ENCODE peak calls at places on chromosomes 5 and 9, in five cellular contexts. I is neural progenitor cell, A is mammary epithelial cell, G is osteoblast, Z is hepatocyte. S is an unnamed sample.

GRCh38 chr9:134293576-134294227 is 32.6 kb upstream of the RXRA start:
- DNase-seq in A (no peak), G (peak; percentile 89), Z (peak; percentile 35), I (no peak), S (no peak)

GRCh38 chr5:33933723-33934544 is 2.3 kb upstream of the RXFP3 start:
- DNase-seq in Z (no peak), I (no peak), A (no peak), G (peak; percentile 83), S (peak; percentile 19)

GRCh38 chr9:98869866-98870265 is 62.4 kb downstream of the GALNT12 start:
- DNase-seq in G (no peak), I (no peak), A (no peak), Z (no peak), S (no peak)

GRCh38 chr5:90356612-90357011 is 52.9 kb downstream of the CETN3 start:
- DNase-seq in I (no peak), Z (no peak), A (no peak), G (no peak), S (no peak)

GRCh38 chr5:149345892-149346222 is 558 bp downstream of the GRPEL2 start:
- DNase-seq in Z (peak; percentile 44), I (peak; percentile 31), A (no peak), G (no peak), S (peak; percentile 51)

GRCh38 chr9:107226431-107226830 is 56.6 kb upstream of the RAD23B start:
- DNase-seq in G (peak; percentile 45), I (no peak), Z (no peak), A (no peak), S (no peak)

GRCh38 chr9:12813960-12814876 is 39.4 kb downstream of the LURAP1L start:
- DNase-seq in A (peak; percentile 99), G (peak; percentile 88), Z (peak; percentile 89), I (no peak), S (peak; percentile 96)

GRCh38 chr5:179153921-179154345 is 93.8 kb downstream of the ZNF354C start:
- DNase-seq in Z (no peak), I (no peak), A (no peak), G (peak; percentile 19), S (no peak)

GRCh38 chr5:107459637-107460036 is 211.1 kb downstream of the EFNA5 start:
- DNase-seq in Z (no peak), G (no peak), I (no peak), A (no peak), S (no peak)

GRCh38 chr5:88939300-88939699 is 56.3 kb upstream of the MEF2C start:
- DNase-seq in A (no peak), Z (no peak), I (no peak), G (no peak), S (no peak)
- H3K27ac ChIP-seq in A (no peak overlapping the region), Z (no peak overlapping the region), I (no peak overlapping the region), G (no peak overlapping the region), S (no peak overlapping the region)

GRCh38 chr9:125574136-125574877 is 132.7 kb downstream of the MAPKAP1 start:
- DNase-seq in G (no peak), I (no peak), A (no peak), Z (no peak), S (no peak)
- H3K9me3 ChIP-seq in G (no peaks in the 10 kb centered on the region), I (peaks cover 25% of the 10 kb centered on the region), A (no peaks in the 10 kb centered on the region), Z (peaks cover 16% of the 10 kb centered on the region), S (peaks cover 3% of the 10 kb centered on the region)

DNA sequence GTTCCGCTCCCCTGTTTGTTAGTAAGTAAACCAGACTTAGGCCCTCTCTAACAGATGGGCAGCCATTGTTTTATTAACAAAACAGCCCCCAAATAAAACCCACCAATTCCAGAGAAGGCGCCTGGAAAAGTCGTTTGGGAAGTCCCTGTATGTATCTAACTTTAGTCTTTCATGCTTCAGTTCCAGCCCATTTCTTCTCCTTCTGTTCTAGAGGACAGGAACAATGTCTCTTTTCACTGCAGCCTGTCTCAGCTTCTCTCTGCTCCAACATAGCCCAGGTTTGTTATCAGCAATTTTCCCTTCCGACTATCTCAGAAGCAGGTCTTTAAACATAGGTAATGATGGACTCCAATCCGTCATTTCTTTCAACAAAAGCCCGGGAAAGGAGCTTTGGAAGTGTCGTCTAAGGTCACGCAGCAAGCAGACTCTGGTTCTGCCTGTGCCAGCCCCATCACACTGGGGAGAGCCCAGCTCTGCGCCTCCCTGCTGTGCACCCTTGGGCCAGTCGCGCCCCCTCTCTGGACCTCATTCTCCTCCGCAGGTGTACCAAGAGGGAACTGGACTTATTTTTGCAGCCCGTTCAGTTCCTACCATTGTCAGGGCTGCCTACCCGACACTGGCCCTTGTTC is 9.6 kb upstream of the AKNA start:
- DNase-seq in Z (peak; percentile 39), A (no peak), I (no peak), G (peak; percentile 65), S (no peak)
- H2AFZ ChIP-seq in Z (peak overlapping the region; percentile 78), A (peak overlapping the region; percentile 93), I (peak overlapping the region; percentile 52), G (peak overlapping the region; percentile 77), S (peak overlapping the region; percentile 85)

DNA sequence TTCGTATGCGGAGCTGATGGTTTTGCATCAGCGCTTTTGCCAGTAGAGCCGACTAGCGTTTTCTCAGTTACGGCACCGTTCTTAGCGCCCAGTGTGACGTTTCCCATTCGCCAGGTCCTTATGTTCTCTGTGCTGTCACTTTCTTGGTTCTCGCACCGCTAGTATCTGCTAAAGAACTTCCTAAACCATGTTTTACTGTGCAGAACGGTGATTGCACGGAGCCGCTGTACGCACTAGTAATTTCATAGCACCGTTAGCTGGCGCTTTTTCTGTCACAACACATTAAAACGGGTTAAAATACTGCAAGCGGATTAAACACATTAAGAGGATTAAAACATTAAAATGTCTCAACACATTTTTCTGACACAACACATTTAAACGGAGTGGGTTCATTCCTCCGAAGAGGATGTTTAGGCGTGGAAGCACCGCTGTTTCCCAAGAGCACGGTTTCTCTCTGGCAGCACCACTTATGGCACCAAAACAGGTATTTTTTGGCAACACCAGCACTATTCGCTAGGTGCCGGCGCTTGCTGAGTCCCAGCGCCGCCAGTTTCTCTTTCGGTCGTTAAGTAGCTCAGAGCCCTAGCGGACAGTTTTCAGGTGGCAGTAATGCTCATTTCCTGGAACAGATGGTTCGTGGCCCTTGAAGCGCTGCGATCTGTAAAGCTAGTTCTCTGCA is 20.4 kb downstream of the ANXA2R start:
- DNase-seq in G (peak; percentile 83), A (no peak), I (peak; percentile 89), Z (peak; percentile 85), S (peak; percentile 83)
- H3K27ac ChIP-seq in G (peak overlapping the region; percentile 98), A (no peak overlapping the region), I (no peak overlapping the region), Z (peak overlapping the region; percentile 93), S (no peak overlapping the region)

GRCh38 chr9:138078846-138079245 is 201.3 kb downstream of the CACNA1B start:
- DNase-seq in I (no peak), G (no peak), Z (no peak), A (no peak), S (no peak)
- H3K9me3 ChIP-seq in I (no peaks in the 10 kb centered on the region), G (no peaks in the 10 kb centered on the region), Z (no peaks in the 10 kb centered on the region), A (peaks cover 23% of the 10 kb centered on the region), S (no peaks in the 10 kb centered on the region)

GRCh38 chr9:121183666-121184423 is 17.8 kb downstream of the RAB14 start:
- DNase-seq in I (no peak), A (no peak), G (no peak), Z (no peak), S (no peak)
- H2AFZ ChIP-seq in I (no peak overlapping the region), A (no peak overlapping the region), G (no peak overlapping the region), Z (no peak overlapping the region), S (no peak overlapping the region)

DNA sequence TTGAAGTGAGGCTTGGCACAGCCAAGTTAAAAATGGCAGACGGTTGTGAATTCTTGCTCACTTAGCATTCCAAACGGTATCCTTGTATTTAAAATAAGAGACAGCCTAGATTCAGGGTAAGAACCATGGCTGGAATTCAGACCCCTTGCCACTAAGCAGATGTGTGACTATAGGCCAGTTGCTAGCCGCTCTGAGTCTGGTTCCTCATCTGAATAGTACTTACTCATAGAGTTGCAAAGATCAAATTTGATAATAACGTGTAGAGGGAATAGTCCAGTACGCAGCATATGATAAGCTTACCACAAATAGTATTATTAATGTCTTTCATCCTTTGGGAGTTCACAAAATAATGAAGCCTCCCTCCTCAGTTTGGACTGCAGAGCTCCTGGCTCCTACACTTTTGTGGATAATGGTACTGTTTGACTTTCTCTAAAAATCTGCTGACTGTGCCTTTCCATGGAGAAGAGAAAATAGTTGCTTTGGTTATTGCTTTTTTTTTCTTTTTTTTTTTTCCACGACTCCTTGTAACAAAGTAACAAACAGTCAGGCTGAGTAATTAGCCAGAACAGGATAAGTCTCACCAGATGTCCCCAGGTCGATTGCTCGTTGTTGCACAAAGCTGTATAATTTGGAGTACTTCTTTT is 51.4 kb downstream of the FGF1 start:
- DNase-seq in G (no peak), A (no peak), I (no peak), Z (no peak), S (no peak)
- H3K27ac ChIP-seq in G (no peak overlapping the region), A (no peak overlapping the region), I (no peak overlapping the region), Z (no peak overlapping the region), S (no peak overlapping the region)

DNA sequence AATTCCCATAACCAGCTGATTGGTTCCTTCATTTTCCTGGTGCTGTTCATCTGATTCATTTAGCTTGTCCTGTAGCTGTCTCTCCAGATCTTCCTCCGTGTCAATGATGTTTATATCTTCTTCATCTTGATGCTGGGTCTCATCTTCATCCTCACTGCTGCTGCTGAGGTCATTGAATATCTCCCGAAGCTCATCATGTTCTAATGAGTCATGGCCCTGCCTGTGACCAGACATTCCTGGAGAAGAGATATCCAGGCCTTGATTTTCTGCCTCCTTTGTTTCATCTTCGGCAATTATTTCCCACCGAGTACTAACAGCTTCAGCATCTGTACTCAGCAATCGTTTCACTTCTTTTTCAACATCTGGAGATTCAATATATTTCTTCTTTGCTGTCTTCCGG is 1.4 kb downstream of the TAF7 start:
- DNase-seq in Z (no peak), A (no peak), G (no peak), I (no peak), S (no peak)
- H3K9me3 ChIP-seq in Z (peaks cover 63% of the 10 kb centered on the region), A (peaks cover 51% of the 10 kb centered on the region), G (peaks cover 26% of the 10 kb centered on the region), I (peaks cover 26% of the 10 kb centered on the region), S (peaks cover 56% of the 10 kb centered on the region)

S was measured in PC-9.